ENCODE peak calls at places on chromosomes 5 and 9, in six cellular contexts. A is hepatocyte, H is PC-9, V is GM23338, S is OCI-LY7, E is HCT116. D is an unnamed sample. For H3K79me2, the result is how much of the 10 kb centered on the place peaks cover.

GRCh38 chr9:75904364-75904763 is 13.9 kb downstream of the PCSK5 start:
- DNase-seq in A (no peak), H (no peak), V (no peak), S (no peak), E (no peak), D (no peak)

GRCh38 chr9:8071445-8071798 is 271.8 kb upstream of the DMAC1 start:
- DNase-seq in A (no peak), H (no peak), V (no peak), S (no peak), E (no peak), D (no peak)

GRCh38 chr5:79689541-79690466 is at the start of gene CMYA5:
- DNase-seq in A (peak), H (no peak), V (peak), S (no peak), E (no peak), D (no peak)

GRCh38 chr5:2155556-2155955 is 272.8 kb upstream of the IRX4 start:
- DNase-seq in A (no peak), H (no peak), V (no peak), S (no peak), E (no peak), D (no peak)

GRCh38 chr5:57324159-57324558 is 150.3 kb downstream of the GPBP1 start:
- DNase-seq in A (peak), H (no peak), V (no peak), S (no peak), E (no peak), D (no peak)

GRCh38 chr9:93114169-93114983 is 18.4 kb downstream of the CARD19 start:
- DNase-seq in A (no peak), H (peak), V (no peak), S (no peak), E (no peak), D (no peak)

GRCh38 chr5:157343842-157344790 is 78.2 kb downstream of the CYFIP2 start:
- DNase-seq in A (no peak), H (no peak), V (no peak), S (no peak), E (no peak), D (no peak)

GRCh38 chr5:128778474-128778873 is 186.8 kb upstream of the SLC27A6 start:
- DNase-seq in A (no peak), H (no peak), V (peak), S (no peak), E (no peak), D (no peak)

GRCh38 chr5:77985247-77985646 is 209.1 kb upstream of the TBCA start:
- DNase-seq in A (no peak), H (no peak), V (no peak), S (no peak), E (no peak), D (no peak)

GRCh38 chr5:120405291-120405864 is 58.7 kb upstream of the PRR16 start:
- DNase-seq in A (no peak), H (no peak), V (no peak), S (no peak), E (no peak), D (no peak)

GRCh38 chr5:72651109-72651508 is 143.9 kb upstream of the ZNF366 start:
- DNase-seq in A (no peak), H (no peak), V (no peak), S (no peak), E (no peak), D (no peak)

GRCh38 chr9:75956161-75956560 is 65.7 kb downstream of the PCSK5 start:
- DNase-seq in A (no peak), H (no peak), V (no peak), S (no peak), E (no peak), D (no peak)

GRCh38 chr5:56003179-56003578 is 8.4 kb upstream of the IL6ST start:
- DNase-seq in A (peak), H (peak), V (no peak), S (no peak), E (peak), D (no peak)

GRCh38 chr5:72402959-72403628 is 82.9 kb downstream of the PTCD2 start:
- DNase-seq in A (no peak), H (no peak), V (peak), S (no peak), E (no peak), D (peak)

GRCh38 chr9:130186839-130187522 is 14.8 kb downstream of the NCS1 start:
- DNase-seq in A (peak), H (peak), V (peak), S (no peak), E (peak), D (no peak)

GRCh38 chr5:175822225-175822624 is 49.2 kb upstream of the CPLX2 start:
- DNase-seq in A (no peak), H (no peak), V (no peak), S (no peak), E (peak), D (no peak)

GRCh38 chr9:113154936-113155335 is 4.1 kb downstream of the SLC31A2 start:
- DNase-seq in A (no peak), H (no peak), V (no peak), S (no peak), E (no peak), D (no peak)

GRCh38 chr5:76816110-76816831 is 2.6 kb upstream of the F2RL1 start:
- DNase-seq in A (no peak), H (no peak), V (no peak), S (no peak), E (no peak), D (no peak)

GRCh38 chr5:76813982-76814562 is 4.8 kb upstream of the F2RL1 start:
- DNase-seq in A (no peak), H (peak), V (no peak), S (no peak), E (peak), D (no peak)

GRCh38 chr5:76819851-76820280 is 1.0 kb downstream of the F2RL1 start:
- DNase-seq in A (no peak), H (no peak), V (peak), S (no peak), E (no peak), D (no peak)

GRCh38 chr5:76820491-76820890 is 1.7 kb downstream of the F2RL1 start:
- DNase-seq in A (no peak), H (no peak), V (no peak), S (no peak), E (no peak), D (no peak)

DNA sequence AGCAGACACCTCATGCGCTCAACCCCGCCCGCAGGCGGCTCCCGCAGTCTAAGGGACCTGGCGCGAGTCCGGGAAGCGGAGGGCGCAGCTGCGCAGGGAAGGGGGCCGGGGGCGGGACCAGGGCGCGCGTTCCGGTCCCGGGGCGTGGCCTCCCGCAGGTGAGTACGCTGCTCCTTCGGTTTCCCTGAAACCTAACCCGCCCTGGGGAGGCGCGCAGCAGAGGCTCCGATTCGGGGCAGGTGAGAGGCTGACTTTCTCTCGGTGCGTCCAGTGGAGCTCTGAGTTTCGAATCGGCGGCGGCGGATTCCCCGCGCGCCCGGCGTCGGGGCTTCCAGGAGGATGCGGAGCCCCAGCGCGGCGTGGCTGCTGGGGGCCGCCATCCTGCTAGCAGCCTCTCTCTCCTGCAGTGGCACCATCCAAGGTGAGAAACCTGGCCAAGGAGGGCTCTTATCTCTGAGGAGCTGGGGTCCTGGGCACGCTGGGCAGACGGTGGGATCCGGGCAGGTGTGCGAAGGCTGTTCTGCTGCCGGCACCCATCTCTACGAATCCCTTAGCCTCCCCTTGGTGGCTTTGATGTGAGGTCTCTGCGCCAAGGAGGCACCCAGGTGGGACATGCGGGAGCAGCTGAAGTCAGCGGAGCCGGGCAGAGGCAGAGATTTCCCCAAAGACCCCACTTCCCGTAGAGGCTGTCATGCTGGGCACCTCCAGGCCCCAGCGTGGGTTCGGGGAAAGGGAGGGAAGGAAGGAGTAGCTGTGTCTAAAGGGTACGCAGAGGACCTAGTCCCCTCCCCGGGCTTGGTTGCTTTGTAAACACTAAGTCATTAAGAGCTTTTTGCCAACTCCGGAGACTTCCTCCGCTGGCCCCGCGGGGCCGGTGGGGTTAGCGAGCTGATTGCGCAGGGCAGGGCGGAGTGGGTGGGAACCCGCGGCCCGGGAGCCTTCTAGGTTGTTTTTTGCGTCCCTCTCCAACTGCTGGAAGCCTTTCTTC is at the start of gene F2RL1:
- DNase-seq in A (peak), H (peak), V (peak), S (no peak), E (peak), D (no peak)
- H3K79me2 ChIP-seq in A (under half), H (half or more), V (under half), S (under half), E (half or more), D (under half)

GRCh38 chr9:20570756-20571155 is 51.5 kb downstream of the MLLT3 start:
- DNase-seq in A (no peak), H (no peak), V (no peak), S (no peak), E (no peak), D (no peak)
- H3K79me2 ChIP-seq in A (half or more), H (under half), V (under half), S (under half), E (under half), D (under half)

GRCh38 chr5:36153727-36154126 is 1.8 kb downstream of the SKP2 start:
- DNase-seq in A (no peak), H (no peak), V (no peak), S (no peak), E (no peak), D (no peak)
- H3K79me2 ChIP-seq in A (half or more), H (under half), V (under half), S (half or more), E (half or more), D (half or more)

GRCh38 chr9:134726026-134726721 is 84.6 kb downstream of the COL5A1 start:
- DNase-seq in A (no peak), H (no peak), V (no peak), S (no peak), E (no peak), D (no peak)
- H3K79me2 ChIP-seq in A (under half), H (under half), V (under half), S (under half), E (under half), D (under half)